ENCODE peak calls at places on chromosomes 13 and 19, in six cellular contexts. P, O, R, M, S and J are unnamed samples.
A peak's percentile ranks its signal among the peaks of the same experiment; 100 is the strongest.

GRCh38 chr19:4547303-4548237 is 7.7 kb upstream of the LRG1 start:
- ATAC-seq in M (no peak), R (peak; percentile 91), P (peak; percentile 39), S (peak; percentile 66), O (peak; percentile 59), J (peak; percentile 50)

GRCh38 chr19:31890230-31890629 is 455.2 kb upstream of the ZNF507 start:
- ATAC-seq in M (no peak), S (no peak), P (no peak), R (no peak), O (no peak), J (no peak)

GRCh38 chr19:44706506-44707236 is 7.7 kb downstream of the CEACAM16 start:
- ATAC-seq in M (no peak), P (no peak), S (no peak), R (no peak), O (no peak), J (no peak)

GRCh38 chr13:73273737-73274136 is 214.9 kb downstream of the KLF5 start:
- ATAC-seq in O (no peak), R (no peak), S (peak; percentile 94), M (no peak), P (no peak), J (no peak)

GRCh38 chr13:114077938-114078335 is 54.5 kb downstream of the RASA3 start:
- ATAC-seq in S (peak; percentile 88), R (no peak), M (no peak), O (no peak), P (peak; percentile 73), J (no peak)

GRCh38 chr13:100545684-100546061 is 42.9 kb downstream of the GGACT start:
- ATAC-seq in M (no peak), O (no peak), S (no peak), R (no peak), P (no peak), J (no peak)

GRCh38 chr19:29523568-29523967 is 2.2 kb upstream of the VSTM2B start:
- ATAC-seq in S (no peak), P (no peak), M (no peak), R (no peak), O (no peak), J (no peak)

GRCh38 chr13:49113526-49114286 is 106.4 kb upstream of the MLNR start:
- ATAC-seq in M (no peak), O (no peak), R (no peak), S (no peak), P (no peak), J (no peak)

GRCh38 chr19:46975918-46976782 is 43.5 kb upstream of the NPAS1 start:
- ATAC-seq in O (peak; percentile 54), P (peak; percentile 90), S (peak; percentile 91), M (no peak), R (peak; percentile 91), J (no peak)